ENCODE peak calls at places on chromosomes 16 and 17, in seven cellular contexts. I, O, Z, G, U, W and D are unnamed samples.

GRCh38 chr16:87968541-87968940 is 17.3 kb downstream of the BANP start:
- DNase-seq in U (no peak), G (no peak), Z (no peak), I (no peak), O (peak; percentile 63), W (no peak), D (peak; percentile 90)

GRCh38 chr16:85274924-85275323 is 162.7 kb upstream of the CIBAR2 start:
- DNase-seq in Z (no peak), U (no peak), O (no peak), G (no peak), W (no peak), I (no peak), D (no peak)

GRCh38 chr16:49899991-49900690 is 44.2 kb upstream of the ZNF423 start:
- DNase-seq in I (no peak), W (peak; percentile 57), G (no peak), U (no peak), O (no peak), Z (no peak), D (no peak)

GRCh38 chr17:4513113-4514032 is 14.7 kb downstream of the SPNS2 start:
- DNase-seq in G (no peak), W (no peak), Z (no peak), I (no peak), U (no peak), O (peak; percentile 49), D (no peak)

GRCh38 chr17:45976755-45977505 is 22.1 kb upstream of the STH start:
- DNase-seq in I (no peak), U (no peak), W (no peak), O (no peak), G (no peak), Z (no peak), D (peak; percentile 16)

GRCh38 chr16:55324491-55325447 is 766 bp downstream of the IRX6 start:
- DNase-seq in G (no peak), W (no peak), Z (no peak), U (no peak), I (no peak), O (no peak), D (peak; percentile 11)

GRCh38 chr16:1094124-1094479 is 1.9 kb downstream of the C1QTNF8 start:
- DNase-seq in G (no peak), I (no peak), Z (no peak), W (no peak), U (no peak), O (no peak), D (no peak)

GRCh38 chr16:85146922-85147651 is 34.8 kb upstream of the CIBAR2 start:
- DNase-seq in W (no peak), G (no peak), Z (no peak), O (no peak), I (no peak), U (no peak), D (no peak)

GRCh38 chr16:66478733-66479511 is 51.8 kb downstream of the BEAN1 start:
- DNase-seq in Z (no peak), U (no peak), O (peak; percentile 83), W (peak; percentile 59), I (peak; percentile 72), G (peak; percentile 65), D (peak; percentile 68)

GRCh38 chr17:50459756-50460155 is 8.9 kb downstream of the CHAD start:
- DNase-seq in W (no peak), I (no peak), Z (no peak), U (no peak), O (peak; percentile 56), G (no peak), D (no peak)

GRCh38 chr17:51079049-51079448 is 41.6 kb downstream of the SPAG9 start:
- DNase-seq in U (no peak), G (no peak), I (no peak), O (no peak), W (no peak), Z (no peak), D (no peak)

GRCh38 chr17:72336804-72337070 is 215.9 kb downstream of the SOX9 start:
- DNase-seq in I (no peak), U (no peak), W (no peak), G (no peak), Z (no peak), O (no peak), D (no peak)

GRCh38 chr17:29807520-29808361 is 122.3 kb downstream of the SSH2 start:
- DNase-seq in I (no peak), U (peak; percentile 53), O (no peak), G (peak; percentile 62), W (peak; percentile 49), Z (no peak), D (peak; percentile 83)

GRCh38 chr17:34613064-34614019 is 34.0 kb downstream of the TMEM132E start:
- DNase-seq in W (no peak), I (no peak), G (no peak), U (no peak), O (no peak), Z (no peak), D (peak; percentile 6)

GRCh38 chr17:74962622-74963394 is 9.8 kb downstream of the HID1 start:
- DNase-seq in O (no peak), G (no peak), W (no peak), I (no peak), Z (no peak), U (no peak), D (no peak)

GRCh38 chr17:28744104-28744801 is 442 bp downstream of the TRAF4 start:
- DNase-seq in G (peak; percentile 55), O (peak; percentile 74), Z (peak; percentile 36), U (peak; percentile 42), I (no peak), W (peak; percentile 68), D (peak; percentile 83)

GRCh38 chr17:69857412-69857835 is 217.6 kb upstream of the KCNJ16 start:
- DNase-seq in O (no peak), G (no peak), U (peak; percentile 73), Z (no peak), W (no peak), I (no peak), D (peak; percentile 26)

GRCh38 chr17:47618416-47618815 is 31.3 kb upstream of the KPNB1 start:
- DNase-seq in U (no peak), Z (no peak), I (no peak), O (no peak), G (no peak), W (no peak), D (peak; percentile 22)

GRCh38 chr16:19708498-19709205 is 9.4 kb downstream of the KNOP1 start:
- DNase-seq in I (no peak), O (peak; percentile 52), U (no peak), G (no peak), W (no peak), Z (no peak), D (no peak)

GRCh38 chr17:57962441-57963148 is 7.4 kb upstream of the CUEDC1 start:
- DNase-seq in I (no peak), U (no peak), W (no peak), Z (no peak), O (no peak), G (no peak), D (no peak)

GRCh38 chr17:8532021-8532420 is 96.3 kb downstream of the NDEL1 start:
- DNase-seq in O (no peak), I (no peak), G (no peak), U (no peak), W (peak; percentile 27), Z (no peak), D (peak; percentile 36)

GRCh38 chr17:51166987-51167931 is 1.0 kb downstream of the NME2 start:
- DNase-seq in U (peak; percentile 58), O (no peak), G (peak; percentile 67), Z (peak; percentile 20), I (no peak), W (no peak), D (peak; percentile 78)

GRCh38 chr17:82325286-82326180 is 8.0 kb downstream of the SECTM1 start:
- DNase-seq in W (no peak), U (no peak), O (no peak), G (no peak), Z (no peak), I (no peak), D (no peak)